ENCODE peak calls at places on chromosomes 3 and 15, in six cellular contexts. X, N, H, C, B and P are unnamed samples.

GRCh38 chr3:159761377-159761776 is 227.3 kb upstream of the IL12A start:
- DNase-seq in X (no peak), N (peak), H (peak), C (peak), B (no peak), P (peak)

GRCh38 chr3:112357888-112358287 is 24.9 kb downstream of the CD200 start:
- DNase-seq in X (no peak), N (no peak), H (no peak), C (no peak), B (peak), P (no peak)

GRCh38 chr15:66004618-66005262 is 135.4 kb downstream of the RAB11A start:
- DNase-seq in X (no peak), N (peak), H (peak), C (no peak), B (no peak), P (peak)

GRCh38 chr3:139979991-139980390 is 45.0 kb downstream of the CLSTN2 start:
- DNase-seq in X (no peak), N (no peak), H (no peak), C (no peak), B (no peak), P (no peak)

GRCh38 chr3:106341090-106341489 is 472.3 kb upstream of the CBLB start:
- DNase-seq in X (no peak), N (no peak), H (peak), C (peak), B (no peak), P (no peak)

GRCh38 chr3:194396897-194397756 is 1.9 kb downstream of the GP5 start:
- DNase-seq in X (no peak), N (no peak), H (no peak), C (no peak), B (no peak), P (no peak)

GRCh38 chr15:63135804-63136203 is 14.1 kb downstream of the LACTB start:
- DNase-seq in X (no peak), N (no peak), H (peak), C (no peak), B (no peak), P (peak)

GRCh38 chr15:69034352-69034751 is 19.9 kb downstream of the NOX5 start:
- DNase-seq in X (no peak), N (peak), H (peak), C (no peak), B (no peak), P (peak)

GRCh38 chr3:95607926-95608325 is 1206.5 kb upstream of the EPHA6 start:
- DNase-seq in X (no peak), N (no peak), H (no peak), C (no peak), B (no peak), P (no peak)

GRCh38 chr3:4416961-4417360 is 50.1 kb downstream of the SUMF1 start:
- DNase-seq in X (no peak), N (peak), H (peak), C (peak), B (no peak), P (peak)

GRCh38 chr3:124318650-124319049 is 326.7 kb upstream of the ROPN1 start:
- DNase-seq in X (no peak), N (no peak), H (no peak), C (no peak), B (no peak), P (no peak)

GRCh38 chr3:32569540-32570425 is 875 bp downstream of the DYNC1LI1 start:
- DNase-seq in X (peak), N (peak), H (peak), C (no peak), B (peak), P (peak)

GRCh38 chr3:74352166-74352565 is 262.3 kb downstream of the CNTN3 start:
- DNase-seq in X (no peak), N (no peak), H (no peak), C (no peak), B (no peak), P (no peak)

GRCh38 chr15:60660290-60661051 is 181.5 kb upstream of the ICE2 start:
- DNase-seq in X (no peak), N (no peak), H (peak), C (no peak), B (no peak), P (peak)